ENCODE peak calls at places on chromosomes 4 and X, in five cellular contexts. L is cardiac fibroblast, H is left lung, O is right atrium auricular region, N is heart left ventricle. D is an unnamed sample.

GRCh38 chr4:36244257-36245084 is at the start of gene ARAP2:
- DNase-seq in L (peak; percentile 2), H (peak; percentile 75), O (peak; percentile 60), N (peak; percentile 76), D (no peak)

GRCh38 chrX:42385730-42386129 is 392.2 kb downstream of the PPP1R2C start:
- DNase-seq in L (no peak), H (no peak), O (no peak), N (no peak), D (no peak)

GRCh38 chrX:131728295-131729145 is 184.6 kb downstream of the OR13H1 start:
- DNase-seq in L (no peak), H (peak; percentile 78), O (peak; percentile 79), N (no peak), D (no peak)

GRCh38 chr4:472881-473574 is 25.9 kb downstream of the ZNF721 start:
- DNase-seq in L (peak; percentile 1), H (no peak), O (no peak), N (no peak), D (no peak)

GRCh38 chrX:39247536-39247935 is 446.3 kb downstream of the MID1IP1 start:
- DNase-seq in L (no peak), H (no peak), O (no peak), N (no peak), D (no peak)

GRCh38 chr4:54384563-54384962 is 155.5 kb downstream of the PDGFRA start:
- DNase-seq in L (peak; percentile 45), H (no peak), O (no peak), N (no peak), D (peak; percentile 43)

GRCh38 chrX:48957477-48957826 is at the start of gene OTUD5:
- DNase-seq in L (no peak), H (peak; percentile 61), O (no peak), N (peak; percentile 80), D (no peak)

GRCh38 chr4:75179510-75179909 is 246.6 kb downstream of the PARM1 start:
- DNase-seq in L (no peak), H (no peak), O (no peak), N (no peak), D (no peak)

GRCh38 chr4:53196195-53196641 is 169.6 kb downstream of the SCFD2 start:
- DNase-seq in L (no peak), H (no peak), O (no peak), N (no peak), D (no peak)

GRCh38 chrX:110409925-110410324 is 51.3 kb downstream of the RTL9 start:
- DNase-seq in L (no peak), H (no peak), O (no peak), N (no peak), D (peak; percentile 70)

GRCh38 chrX:102837843-102838242 is 99.2 kb upstream of the RAB40AL start:
- DNase-seq in L (no peak), H (no peak), O (no peak), N (no peak), D (peak; percentile 10)

GRCh38 chr4:16056681-16057400 is 27.0 kb downstream of the PROM1 start:
- DNase-seq in L (no peak), H (no peak), O (no peak), N (no peak), D (no peak)
- TF ChIP-seq CTCF in L (no peak), H (no peak), O (no peak), N (no peak), D (no peak)

GRCh38 chrX:19386679-19387078 is 43.0 kb downstream of the PDHA1 start:
- DNase-seq in L (no peak), H (no peak), O (peak; percentile 40), N (no peak), D (no peak)

GRCh38 chrX:19381326-19381725 is 37.6 kb downstream of the PDHA1 start:
- DNase-seq in L (no peak), H (no peak), O (no peak), N (no peak), D (no peak)

GRCh38 chrX:19388064-19388679 is 44.4 kb downstream of the PDHA1 start:
- DNase-seq in L (no peak), H (no peak), O (no peak), N (no peak), D (no peak)

GRCh38 chrX:19377799-19378198 is 34.1 kb downstream of the PDHA1 start:
- DNase-seq in L (no peak), H (no peak), O (no peak), N (no peak), D (no peak)

DNA sequence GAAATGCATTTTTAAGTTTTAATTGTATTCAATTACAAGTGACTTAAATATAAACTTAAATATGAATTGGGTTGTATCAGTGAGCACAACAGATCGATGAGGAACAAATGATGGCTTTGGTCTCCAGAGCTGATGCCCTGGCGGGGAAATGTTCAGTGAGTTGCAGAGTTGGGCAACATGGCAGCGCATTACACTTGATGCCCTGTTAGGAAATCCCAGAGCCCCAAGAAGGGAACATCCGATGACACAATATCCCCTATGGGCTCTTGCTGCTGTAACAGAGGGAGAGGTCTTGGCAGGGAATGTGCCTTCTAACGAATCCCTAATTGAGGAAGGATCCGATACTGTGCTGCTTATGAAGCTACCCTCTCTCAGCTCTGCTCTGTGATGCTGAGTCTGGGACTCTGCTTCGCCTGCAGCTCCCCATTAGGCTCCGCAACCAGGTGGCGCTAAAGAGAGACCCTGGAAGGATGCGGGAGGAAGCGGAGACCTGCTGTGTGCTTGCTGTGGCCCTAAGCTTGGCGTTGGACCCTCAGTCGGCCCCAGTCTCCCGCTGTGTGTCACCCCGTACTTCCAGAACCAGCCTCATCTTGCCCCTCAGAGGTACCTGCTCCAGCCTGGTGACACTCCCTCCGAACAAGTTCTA is 38.9 kb downstream of the PDHA1 start:
- DNase-seq in L (peak; percentile 41), H (peak; percentile 60), O (peak; percentile 58), N (no peak), D (peak; percentile 0)
- TF ChIP-seq CTCF in L (peak; percentile 66), H (peak; percentile 47), O (no peak), N (peak; percentile 61), D (peak; percentile 67)

DNA sequence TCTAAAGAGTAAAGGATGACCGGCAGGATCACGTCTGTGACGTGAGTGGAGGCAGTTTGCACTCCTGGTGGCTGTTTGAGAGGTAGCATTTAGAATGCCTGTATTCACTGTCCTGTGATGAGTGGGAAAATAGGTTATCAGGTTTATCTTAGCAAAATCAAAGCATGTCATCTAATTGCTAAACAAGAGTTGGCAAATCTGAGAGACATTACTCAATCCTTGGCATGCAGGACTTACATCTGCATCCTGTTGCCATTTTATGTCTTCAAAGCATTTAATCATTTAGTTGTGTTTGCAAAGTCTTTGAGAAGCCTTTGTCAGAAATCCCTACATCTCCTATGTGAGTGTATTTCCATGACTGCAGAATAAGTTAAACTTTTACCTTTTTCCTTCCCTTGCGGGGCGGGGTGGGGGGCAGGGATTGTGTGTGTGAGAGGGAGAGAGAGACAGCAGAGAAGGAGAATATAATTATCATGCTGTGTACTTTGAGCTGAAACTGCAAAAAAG is 41.4 kb upstream of the MSANTD1 start:
- DNase-seq in L (peak; percentile 50), H (no peak), O (no peak), N (no peak), D (peak; percentile 44)
- TF ChIP-seq CTCF in L (peak; percentile 3), H (no peak), O (no peak), N (no peak), D (peak; percentile 40)

DNA sequence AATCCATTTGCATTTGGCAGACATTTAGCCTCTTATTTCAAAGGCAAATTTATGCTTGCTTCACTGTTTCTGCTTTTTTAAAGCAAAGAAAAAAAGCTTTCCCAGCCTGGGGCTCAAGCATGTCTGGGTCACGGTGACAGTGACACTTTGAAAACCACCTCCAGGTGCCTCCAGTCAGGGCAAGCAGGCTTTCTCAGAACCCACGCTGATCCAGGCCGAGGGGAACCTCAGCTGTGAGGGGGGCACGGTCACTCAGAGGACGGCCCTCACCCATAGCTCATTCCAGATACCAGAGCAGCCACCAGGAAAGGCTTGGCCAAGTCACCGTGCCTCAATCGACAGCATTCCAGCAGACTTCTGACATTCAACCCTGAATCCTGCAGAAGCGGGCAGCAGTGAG is 57.1 kb downstream of the PPP2R2C start:
- DNase-seq in L (no peak), H (no peak), O (no peak), N (no peak), D (no peak)
- TF ChIP-seq CTCF in L (no peak), H (no peak), O (no peak), N (no peak), D (no peak)

GRCh38 chrX:15447985-15448639 is 45.0 kb downstream of the PIR start:
- DNase-seq in L (no peak), H (no peak), O (no peak), N (no peak), D (peak; percentile 30)
- TF ChIP-seq CTCF in L (no peak), H (no peak), O (no peak), N (no peak), D (no peak)

GRCh38 chr4:51885371-51885770 is 42.4 kb downstream of the DCUN1D4 start:
- DNase-seq in L (peak; percentile 32), H (no peak), O (no peak), N (no peak), D (no peak)
- TF ChIP-seq CTCF in L (peak; percentile 54), H (no peak), O (no peak), N (peak; percentile 46), D (peak; percentile 73)

GRCh38 chr4:3197366-3198105 is 51.4 kb upstream of the MSANTD1 start:
- DNase-seq in L (no peak), H (no peak), O (no peak), N (no peak), D (no peak)

GRCh38 chr4:3200423-3201090 is 48.4 kb upstream of the MSANTD1 start:
- DNase-seq in L (no peak), H (no peak), O (no peak), N (no peak), D (no peak)

GRCh38 chr4:3198906-3199305 is 50.1 kb upstream of the MSANTD1 start:
- DNase-seq in L (no peak), H (no peak), O (no peak), N (no peak), D (no peak)

GRCh38 chr4:3201718-3202702 is 46.9 kb upstream of the MSANTD1 start:
- DNase-seq in L (peak; percentile 12), H (no peak), O (no peak), N (no peak), D (no peak)

GRCh38 chr4:3199661-3200422 is 49.1 kb upstream of the MSANTD1 start:
- DNase-seq in L (no peak), H (no peak), O (no peak), N (no peak), D (no peak)
- TF ChIP-seq CTCF in L (no peak), H (no peak), O (no peak), N (no peak), D (no peak)

DNA sequence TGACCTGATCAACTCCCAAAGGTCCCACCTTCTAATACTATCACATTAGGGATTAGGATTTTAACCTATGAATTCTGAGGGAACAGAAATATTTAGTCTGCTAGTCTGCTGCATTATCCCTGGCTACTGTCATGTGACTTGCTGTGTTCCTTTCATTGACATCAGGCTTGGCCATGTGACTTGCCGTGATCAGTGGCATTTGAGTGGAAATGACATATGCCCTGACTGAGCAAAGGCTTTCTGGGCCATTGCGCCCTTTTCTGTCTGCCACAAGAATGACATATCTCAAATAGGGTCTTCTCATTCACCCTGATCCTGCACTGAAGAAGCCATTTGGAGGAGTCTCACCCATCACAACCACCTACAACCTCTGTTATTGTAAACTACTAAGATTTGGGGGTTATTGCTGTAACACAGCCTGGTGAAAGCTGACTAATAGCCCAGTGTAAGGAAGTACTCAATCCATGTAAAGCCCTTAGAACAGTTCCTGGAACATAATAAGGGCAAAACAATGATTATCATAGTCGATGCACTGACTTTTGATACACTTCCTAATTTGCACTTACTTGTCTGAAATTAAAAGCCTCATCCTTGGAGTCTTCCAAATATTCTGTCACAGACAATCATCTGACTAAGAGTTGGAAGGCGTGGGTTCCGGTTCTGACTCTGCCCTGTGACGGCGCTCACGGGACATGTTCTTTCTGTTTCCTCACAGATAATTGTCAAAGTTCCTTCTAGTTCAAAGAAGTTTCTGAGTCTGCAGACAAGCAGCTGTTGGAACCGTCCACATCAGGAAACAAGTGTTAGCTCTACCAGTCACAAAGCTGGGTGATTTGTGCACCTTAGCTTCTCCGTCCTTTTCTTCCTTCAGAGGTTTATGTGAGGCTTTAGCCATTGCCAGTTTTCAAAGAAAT is 33.2 kb upstream of the RASGEF1B start:
- DNase-seq in L (peak; percentile 21), H (peak; percentile 84), O (peak; percentile 90), N (peak; percentile 75), D (no peak)
- TF ChIP-seq CTCF in L (no peak), H (no peak), O (no peak), N (no peak), D (no peak)

D was measured in HFFc6.